ENCODE peak calls at places on chromosomes 3 and 15, in four cellular contexts. N is ovary, F is cardiac muscle cell, P is esophagus squamous epithelium. I is an unnamed sample. For H3K27me3, the result is how much of the 10 kb centered on the place peaks cover.

GRCh38 chr3:196619213-196619612 is 20.3 kb upstream of the NRROS start:
- DNase-seq in P (no peak), N (no peak), F (no peak), I (no peak)

GRCh38 chr3:195020185-195020584 is 250.8 kb downstream of the XXYLT1 start:
- DNase-seq in F (no peak), P (no peak), N (no peak), I (no peak)

GRCh38 chr3:18010001-18010400 is 267.6 kb upstream of the TBC1D5 start:
- DNase-seq in N (no peak), P (no peak), F (peak), I (no peak)

GRCh38 chr15:48143856-48144255 is 23.1 kb downstream of the SLC24A5 start:
- DNase-seq in F (no peak), N (no peak), P (no peak), I (peak)

GRCh38 chr3:196633658-196634151 is 5.8 kb upstream of the NRROS start:
- DNase-seq in P (no peak), F (no peak), N (no peak), I (no peak)

GRCh38 chr3:183591881-183592521 is 36.5 kb upstream of the KLHL6 start:
- DNase-seq in F (peak), P (no peak), N (no peak), I (peak)

GRCh38 chr3:178297204-178297603 is 239.0 kb upstream of the KCNMB2 start:
- DNase-seq in F (peak), P (no peak), N (no peak), I (no peak)

GRCh38 chr3:195583831-195584542 is at the start of gene APOD:
- DNase-seq in F (peak), N (peak), P (no peak), I (peak)

GRCh38 chr3:126212629-126213375 is 32.4 kb upstream of the ALDH1L1 start:
- DNase-seq in P (no peak), F (peak), N (peak), I (peak)

GRCh38 chr15:96403071-96403470 is 72.6 kb downstream of the NR2F2 start:
- DNase-seq in N (no peak), F (no peak), P (no peak), I (no peak)

GRCh38 chr3:150135321-150135721 is 164.6 kb upstream of the PFN2 start:
- DNase-seq in F (no peak), P (no peak), N (no peak), I (no peak)

GRCh38 chr3:48552111-48552911 is 4.3 kb downstream of the PFKFB4 start:
- DNase-seq in F (no peak), N (no peak), P (no peak), I (no peak)

GRCh38 chr3:81728766-81729544 is 32.5 kb downstream of the GBE1 start:
- DNase-seq in P (no peak), F (peak), N (no peak), I (peak)

GRCh38 chr3:46947981-46948791 is 28.4 kb downstream of the CCDC12 start:
- DNase-seq in F (peak), N (no peak), P (no peak), I (peak)

GRCh38 chr15:59311245-59311644 is 61.4 kb downstream of the MYO1E start:
- DNase-seq in P (no peak), N (no peak), F (no peak), I (no peak)

GRCh38 chr15:38069001-38069400 is 134.6 kb downstream of the TMCO5A start:
- DNase-seq in P (no peak), F (peak), N (no peak), I (peak)

GRCh38 chr15:80779658-80780415 is 667 bp downstream of the CEMIP start:
- DNase-seq in P (no peak), N (peak), F (peak), I (peak)

GRCh38 chr3:12750223-12750622 is 8.8 kb downstream of the TMEM40 start:
- DNase-seq in F (peak), N (peak), P (no peak), I (peak)

GRCh38 chr15:32952901-32953889 is 235.4 kb downstream of the GREM1 start:
- DNase-seq in P (no peak), F (peak), N (no peak), I (no peak)

GRCh38 chr3:50650018-50650417 is 24.7 kb upstream of the DOCK3 start:
- DNase-seq in P (no peak), N (no peak), F (no peak), I (no peak)
- H3K27me3 ChIP-seq in P (under half), N (under half), F (under half), I (under half)

DNA sequence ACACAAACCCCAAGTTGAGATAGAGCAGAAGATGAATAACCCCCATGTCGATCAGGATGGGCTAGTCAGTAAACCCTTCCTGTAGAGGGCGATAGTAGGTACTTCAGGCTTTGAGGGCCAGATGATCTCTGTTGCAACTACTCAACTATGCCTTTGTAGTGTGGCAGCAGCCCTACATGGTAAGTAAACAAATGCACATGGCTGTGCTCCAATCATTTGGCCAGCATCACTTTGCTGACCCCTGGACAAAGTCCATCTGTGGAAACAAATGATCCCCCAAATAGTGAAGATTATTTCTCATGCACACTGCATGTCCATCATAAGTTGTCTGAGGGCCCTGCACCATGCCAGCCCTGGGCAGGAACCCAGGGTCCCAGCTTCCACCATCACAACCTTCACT is 402.2 kb upstream of the PROK2 start:
- DNase-seq in N (no peak), F (peak), P (no peak), I (no peak)
- TF ChIP-seq CTCF in N (no peak), F (peak), P (no peak), I (no peak)

DNA sequence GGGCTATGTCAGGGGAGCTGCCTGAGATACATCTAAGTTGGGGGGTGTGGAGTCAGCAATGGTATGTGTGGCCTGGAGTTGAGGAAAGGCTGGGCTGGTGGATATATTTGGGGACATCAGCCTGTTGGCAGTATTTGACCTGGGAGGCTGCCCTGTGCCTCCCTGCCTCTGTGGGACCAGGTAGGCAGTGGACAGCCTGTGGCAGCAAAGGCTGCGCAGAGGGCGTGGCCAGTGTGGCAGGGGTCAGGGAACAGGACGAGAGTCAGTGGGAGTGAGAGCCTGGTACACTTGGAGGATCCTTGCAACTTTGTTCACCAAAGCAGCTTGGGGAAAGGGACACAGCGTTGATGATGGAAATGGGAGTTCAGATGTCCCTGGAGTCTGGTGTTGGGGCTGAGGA is 15.0 kb downstream of the TEX264 start:
- DNase-seq in P (no peak), F (no peak), N (no peak), I (no peak)
- H3K4me3 ChIP-seq in P (no peak), F (no peak), N (no peak), I (no peak)

GRCh38 chr3:66036586-66037061 is 2.1 kb downstream of the MAGI1 start:
- DNase-seq in F (peak), N (no peak), P (no peak), I (no peak)

GRCh38 chr3:66038384-66038725 is 363 bp downstream of the MAGI1 start:
- DNase-seq in P (no peak), F (no peak), N (no peak), I (no peak)

GRCh38 chr3:66037986-66038369 is 740 bp downstream of the MAGI1 start:
- DNase-seq in N (peak), F (no peak), P (no peak), I (no peak)

GRCh38 chr3:66038726-66039589 is at the start of gene MAGI1:
- DNase-seq in N (peak), F (peak), P (no peak), I (peak)

DNA sequence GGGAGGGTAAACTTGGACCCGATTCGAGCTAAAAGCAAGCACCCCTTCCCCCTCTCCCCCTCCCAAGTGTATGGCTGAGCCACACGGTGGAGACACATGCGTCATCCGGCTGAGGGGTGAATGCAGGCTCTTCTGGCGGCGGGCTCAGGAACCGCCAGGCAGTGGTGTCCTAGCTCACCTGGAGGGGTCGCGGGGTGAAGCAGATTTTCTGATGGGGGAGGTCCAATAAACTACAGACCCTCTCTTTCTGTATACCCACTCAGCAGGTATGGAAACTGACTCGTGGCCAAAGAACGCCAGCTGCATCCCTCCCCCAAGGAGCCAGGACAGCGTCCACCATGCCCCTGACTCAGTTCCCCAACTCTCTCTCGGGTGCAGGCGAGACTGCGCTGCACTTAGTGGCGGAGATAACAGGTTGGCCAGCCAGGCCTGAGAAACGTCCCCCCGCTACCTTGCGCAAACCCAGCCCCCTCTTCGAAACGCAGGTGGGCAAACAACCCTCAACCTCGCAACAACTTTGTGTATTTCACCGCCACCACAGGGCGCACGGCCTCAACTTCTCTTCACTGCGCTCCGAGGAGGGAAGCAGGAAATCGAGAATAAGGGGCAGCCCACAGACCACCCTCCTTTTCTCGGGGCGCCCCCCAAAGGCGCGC is 1.3 kb downstream of the MAGI1 start:
- DNase-seq in F (peak), N (peak), P (no peak), I (peak)
- H3K27me3 ChIP-seq in F (under half), N (under half), P (under half), I (under half)

DNA sequence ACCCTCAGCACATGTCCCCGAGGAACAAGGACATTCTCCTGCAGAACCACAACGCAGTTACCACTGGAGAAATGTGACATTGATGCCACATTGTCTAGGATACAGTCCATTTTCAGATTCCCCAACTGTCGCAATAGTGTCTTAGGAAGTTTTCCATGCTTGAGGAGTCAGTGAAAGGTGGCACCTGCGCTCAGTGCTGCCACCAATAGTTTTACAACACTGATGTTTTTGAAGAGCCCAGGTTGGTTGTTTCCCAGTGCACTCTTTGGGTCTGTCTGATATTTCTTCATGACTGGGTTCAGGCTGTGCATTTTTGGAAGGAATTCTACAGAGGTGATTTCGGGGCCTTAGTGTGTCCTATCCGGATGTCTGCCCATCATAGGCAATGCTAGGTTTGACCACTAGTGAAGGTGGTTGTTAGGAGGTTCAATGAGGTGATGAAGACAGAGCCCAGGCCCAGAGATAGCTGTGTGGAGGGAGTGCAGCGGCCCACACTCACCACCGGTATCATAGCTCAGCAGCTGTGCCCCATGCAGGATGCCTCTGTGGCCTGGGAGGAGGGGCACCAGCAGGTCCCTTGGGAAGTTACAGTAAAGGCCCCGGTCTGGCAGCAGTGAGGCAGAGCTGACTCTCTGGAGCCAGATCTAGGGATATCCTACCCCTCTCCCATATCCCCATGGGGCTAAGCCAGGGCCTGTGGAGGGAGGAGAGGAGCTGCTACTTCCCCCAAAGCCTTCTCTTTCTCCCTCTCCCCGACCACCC is 96.6 kb downstream of the DNAJB8 start:
- DNase-seq in N (no peak), P (no peak), F (no peak), I (no peak)
- TF ChIP-seq CTCF in N (no peak), P (no peak), F (no peak), I (no peak)

GRCh38 chr3:89108154-89108553 is 733 bp downstream of the EPHA3 start:
- DNase-seq in N (no peak), P (no peak), F (no peak), I (peak)
- H3K4me3 ChIP-seq in N (peak), P (peak), F (peak), I (no peak)

GRCh38 chr15:74305687-74306086 is 61.8 kb downstream of the CYP11A1 start:
- DNase-seq in F (no peak), N (no peak), P (no peak), I (no peak)

GRCh38 chr15:74303741-74304309 is 63.6 kb downstream of the CYP11A1 start:
- DNase-seq in F (no peak), P (no peak), N (no peak), I (no peak)

GRCh38 chr15:74306801-74307217 is 60.6 kb downstream of the CYP11A1 start:
- DNase-seq in P (no peak), N (no peak), F (no peak), I (peak)

GRCh38 chr15:74302821-74303359 is 64.6 kb downstream of the CYP11A1 start:
- DNase-seq in P (no peak), N (peak), F (peak), I (peak)

GRCh38 chr15:74304459-74304858 is 63.0 kb downstream of the CYP11A1 start:
- DNase-seq in F (no peak), P (no peak), N (no peak), I (no peak)
- H3K27me3 ChIP-seq in F (under half), P (under half), N (under half), I (under half)

DNA sequence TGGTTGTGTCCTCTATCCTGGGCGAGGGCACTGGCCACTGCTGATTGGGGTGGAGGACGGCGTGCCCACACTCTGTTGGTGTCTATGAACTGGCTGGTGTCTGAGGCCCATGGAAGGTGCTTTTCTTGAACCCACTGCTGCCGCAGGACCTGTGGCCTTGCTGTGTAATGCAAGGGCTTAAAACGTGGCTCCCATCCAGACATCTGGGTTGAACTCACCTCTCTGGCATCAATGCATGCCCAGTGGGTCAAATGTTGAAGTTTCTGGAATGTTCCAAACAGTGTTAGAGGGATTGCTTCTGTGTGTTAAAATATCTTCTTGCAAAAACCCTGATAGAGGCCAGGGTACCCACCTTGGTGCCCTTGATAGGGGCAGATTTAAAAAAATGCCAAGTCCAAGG is 42.6 kb downstream of the FAM3D start:
- DNase-seq in F (no peak), P (no peak), N (no peak), I (no peak)
- TF ChIP-seq CTCF in F (no peak), P (no peak), N (no peak), I (no peak)

GRCh38 chr3:29755416-29755815 is 474.5 kb downstream of the RBMS3 start:
- DNase-seq in N (no peak), P (no peak), F (no peak), I (no peak)

GRCh38 chr3:29759021-29759359 is 478.1 kb downstream of the RBMS3 start:
- DNase-seq in N (no peak), F (peak), P (no peak), I (no peak)

GRCh38 chr3:29759443-29760033 is 478.7 kb downstream of the RBMS3 start:
- DNase-seq in N (no peak), P (no peak), F (peak), I (peak)

GRCh38 chr3:29757054-29757777 is 476.3 kb downstream of the RBMS3 start:
- DNase-seq in F (peak), N (no peak), P (no peak), I (peak)

DNA sequence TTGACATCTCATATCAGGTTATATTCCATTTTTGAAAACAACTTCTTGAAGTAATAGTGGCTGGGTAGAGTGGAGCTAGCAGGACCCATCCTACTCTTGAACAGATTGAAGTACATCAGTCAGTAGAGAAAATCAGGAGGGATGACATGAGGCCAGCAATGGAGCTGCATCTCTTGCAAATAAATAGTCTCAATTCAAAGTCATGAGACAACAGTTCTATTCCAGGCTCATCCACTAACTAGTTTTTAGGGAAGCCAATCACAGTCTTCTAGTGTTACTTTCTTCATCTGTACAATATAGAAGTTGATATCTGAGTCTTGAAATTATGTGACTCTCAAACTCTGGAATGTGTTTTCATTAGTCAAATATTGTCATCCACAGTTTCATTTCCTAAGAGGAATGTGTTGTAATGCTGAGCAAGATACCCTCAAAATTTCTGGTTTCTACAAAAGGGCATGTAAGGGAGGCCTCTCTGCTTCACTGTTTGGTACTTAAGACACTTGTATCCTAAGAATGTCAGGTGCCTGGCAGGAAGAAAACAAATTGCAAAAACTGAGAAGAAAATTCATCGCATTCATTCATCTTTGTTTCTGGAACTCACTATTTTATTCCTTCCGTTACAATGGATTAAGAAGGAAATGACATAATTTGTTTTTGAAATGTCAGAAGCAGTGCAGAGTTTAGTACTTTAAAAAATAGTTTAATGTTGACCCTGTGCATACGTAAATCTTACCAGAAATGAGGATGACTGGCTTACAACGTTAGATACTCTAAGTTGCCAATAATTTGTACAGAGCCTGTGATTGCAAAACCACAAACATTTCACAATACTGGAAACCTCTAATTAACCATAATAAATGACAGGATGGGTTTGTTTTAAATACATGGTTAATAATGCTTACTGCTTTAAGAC is 477.5 kb downstream of the RBMS3 start:
- DNase-seq in F (peak), N (no peak), P (no peak), I (peak)
- H3K4me3 ChIP-seq in F (no peak), N (no peak), P (peak), I (no peak)

I was measured in bronchial epithelial cell.